ENCODE peak calls at places on chromosomes 6 and 20, in six cellular contexts. R is activated CD4-positive, alpha-beta memory T cell treated with anti-CD3 and anti-CD28 coated beads for 36 hours; S is HFF-Myc; C is body of pancreas; X is stimulated activated CD4-positive, alpha-beta T cell treated with anti-CD3 and anti-CD28 coated beads, TNF-alpha, amount 100 ng/mL, for 48 hours; N is RPMI7951. Q is an unnamed sample.

GRCh38 chr6:136249336-136249735 is 775 bp downstream of the MTFR2 start:
- DNase-seq in R (no peak), S (no peak), C (no peak), X (no peak), N (peak; percentile 19), Q (peak; percentile 61)

GRCh38 chr6:157990321-157991066 is 8.8 kb downstream of the SYNJ2 start:
- DNase-seq in R (peak; percentile 60), S (no peak), C (no peak), X (no peak), N (peak; percentile 95), Q (no peak)

GRCh38 chr20:45283529-45284065 is 23.0 kb upstream of the RBPJL start:
- DNase-seq in R (no peak), S (no peak), C (no peak), X (no peak), N (no peak), Q (peak; percentile 35)

GRCh38 chr20:48051810-48052491 is 266.7 kb upstream of the SULF2 start:
- DNase-seq in R (no peak), S (peak; percentile 80), C (no peak), X (no peak), N (peak; percentile 95), Q (peak; percentile 29)

GRCh38 chr6:34866509-34866908 is 21.3 kb downstream of the TAF11 start:
- DNase-seq in R (no peak), S (no peak), C (no peak), X (no peak), N (no peak), Q (no peak)

GRCh38 chr6:97293198-97293696 is 10.2 kb upstream of the MMS22L start:
- DNase-seq in R (no peak), S (no peak), C (no peak), X (no peak), N (peak; percentile 5), Q (peak; percentile 30)

GRCh38 chr6:2266845-2267244 is 21.4 kb upstream of the GMDS start:
- DNase-seq in R (no peak), S (no peak), C (no peak), X (no peak), N (no peak), Q (no peak)

GRCh38 chr20:63580796-63581461 is 6.9 kb upstream of the HELZ2 start:
- DNase-seq in R (peak; percentile 84), S (no peak), C (no peak), X (peak; percentile 61), N (peak; percentile 66), Q (peak; percentile 75)

GRCh38 chr6:5142915-5143314 is 57.8 kb downstream of the PPP1R3G start:
- DNase-seq in R (no peak), S (no peak), C (no peak), X (no peak), N (peak; percentile 64), Q (no peak)

GRCh38 chr20:51036827-51037229 is 13.9 kb upstream of the KCNG1 start:
- DNase-seq in R (no peak), S (no peak), C (no peak), X (no peak), N (peak; percentile 52), Q (peak; percentile 61)

GRCh38 chr6:31529329-31530150 is 778 bp downstream of the MCCD1 start:
- DNase-seq in R (no peak), S (no peak), C (no peak), X (no peak), N (peak; percentile 54), Q (no peak)

GRCh38 chr20:53194310-53194709 is 222.2 kb downstream of the TSHZ2 start:
- DNase-seq in R (no peak), S (no peak), C (no peak), X (no peak), N (no peak), Q (no peak)

GRCh38 chr20:52269327-52269726 is 77.7 kb upstream of the ZFP64 start:
- DNase-seq in R (no peak), S (peak; percentile 88), C (no peak), X (no peak), N (peak; percentile 76), Q (no peak)

GRCh38 chr6:72933216-72933615 is 292.1 kb downstream of the KHDC1L start:
- DNase-seq in R (no peak), S (no peak), C (no peak), X (no peak), N (no peak), Q (no peak)

GRCh38 chr20:24079661-24080412 is 91.3 kb upstream of the GGTLC1 start:
- DNase-seq in R (no peak), S (no peak), C (no peak), X (no peak), N (no peak), Q (no peak)

GRCh38 chr20:40524071-40524470 is 165.0 kb downstream of the MAFB start:
- DNase-seq in R (no peak), S (no peak), C (no peak), X (no peak), N (peak; percentile 76), Q (no peak)

GRCh38 chr6:89024456-89024855 is 56.1 kb upstream of the PNRC1 start:
- DNase-seq in R (no peak), S (no peak), C (no peak), X (no peak), N (no peak), Q (no peak)

GRCh38 chr6:155693573-155694428 is 238.2 kb upstream of the NOX3 start:
- DNase-seq in R (no peak), S (no peak), C (peak; percentile 74), X (no peak), N (no peak), Q (no peak)

GRCh38 chr6:106025655-106026054 is 60.5 kb upstream of the PRDM1 start:
- DNase-seq in R (no peak), S (no peak), C (no peak), X (no peak), N (no peak), Q (peak; percentile 60)

GRCh38 chr6:9878535-9878934 is 536.3 kb downstream of the TFAP2A start:
- DNase-seq in R (no peak), S (no peak), C (no peak), X (no peak), N (no peak), Q (no peak)

GRCh38 chr6:82022614-82023102 is 224.9 kb downstream of the IBTK start:
- DNase-seq in R (no peak), S (peak; percentile 66), C (no peak), X (no peak), N (peak; percentile 88), Q (peak; percentile 91)

GRCh38 chr20:54067606-54068174 is 2.7 kb downstream of the BCAS1 start:
- DNase-seq in R (peak; percentile 12), S (no peak), C (peak; percentile 95), X (no peak), N (peak; percentile 19), Q (peak; percentile 17)

GRCh38 chr6:27303613-27304272 is 8.3 kb downstream of the POM121L2 start:
- DNase-seq in R (no peak), S (no peak), C (no peak), X (no peak), N (no peak), Q (peak; percentile 62)

GRCh38 chr6:37484786-37485170 is 14.9 kb downstream of the CCDC167 start:
- DNase-seq in R (no peak), S (no peak), C (no peak), X (no peak), N (no peak), Q (no peak)

GRCh38 chr6:39615622-39616021 is 109.6 kb downstream of the KIF6 start:
- DNase-seq in R (no peak), S (no peak), C (no peak), X (no peak), N (no peak), Q (no peak)

GRCh38 chr6:7697820-7698623 is 27.9 kb upstream of the BMP6 start:
- DNase-seq in R (peak; percentile 19), S (peak; percentile 42), C (peak; percentile 49), X (no peak), N (peak; percentile 77), Q (peak; percentile 90)

GRCh38 chr6:71091167-71091566 is 134.3 kb upstream of the B3GAT2 start:
- DNase-seq in R (no peak), S (no peak), C (no peak), X (no peak), N (no peak), Q (no peak)

GRCh38 chr6:129184808-129185366 is 301.9 kb downstream of the LAMA2 start:
- DNase-seq in R (no peak), S (no peak), C (no peak), X (no peak), N (no peak), Q (peak; percentile 2)

GRCh38 chr6:42808492-42809483 is 26.9 kb downstream of the BICRAL start:
- DNase-seq in R (no peak), S (no peak), C (no peak), X (no peak), N (no peak), Q (no peak)

GRCh38 chr6:6715465-6715864 is 126.9 kb downstream of the LY86 start:
- DNase-seq in R (no peak), S (no peak), C (no peak), X (no peak), N (no peak), Q (no peak)

GRCh38 chr6:154656660-154657059 is 76.6 kb upstream of the SCAF8 start:
- DNase-seq in R (no peak), S (no peak), C (no peak), X (no peak), N (no peak), Q (no peak)

GRCh38 chr6:43848992-43849391 is 79.0 kb downstream of the VEGFA start:
- DNase-seq in R (no peak), S (no peak), C (no peak), X (no peak), N (no peak), Q (no peak)

GRCh38 chr20:37295001-37295400 is 5.5 kb downstream of the MANBAL start:
- DNase-seq in R (peak; percentile 43), S (peak; percentile 98), C (peak; percentile 30), X (no peak), N (peak; percentile 99), Q (peak; percentile 100)

GRCh38 chr6:134750669-134751068 is 199.2 kb downstream of the ALDH8A1 start:
- DNase-seq in R (no peak), S (peak; percentile 65), C (no peak), X (no peak), N (peak; percentile 50), Q (no peak)

GRCh38 chr6:89007209-89008001 is 44.0 kb upstream of the RNGTT start:
- DNase-seq in R (no peak), S (no peak), C (no peak), X (no peak), N (peak; percentile 49), Q (no peak)

GRCh38 chr6:44038543-44039065 is 88.6 kb downstream of the MRPL14 start:
- DNase-seq in R (no peak), S (no peak), C (no peak), X (no peak), N (no peak), Q (no peak)

GRCh38 chr20:57167971-57168693 is 98.3 kb downstream of the BMP7 start:
- DNase-seq in R (no peak), S (peak; percentile 67), C (no peak), X (no peak), N (peak; percentile 91), Q (peak; percentile 36)

GRCh38 chr20:57902478-57902877 is 192.7 kb upstream of the PMEPA1 start:
- DNase-seq in R (no peak), S (peak; percentile 41), C (no peak), X (no peak), N (peak; percentile 94), Q (peak; percentile 74)

Q was measured in ELR.